ENCODE peak calls at places on chromosomes 16 and 17, in four cellular contexts. One of them, this sample, is unnamed.

GRCh38 chr17:42251115-42251514 is 25.1 kb downstream of the STAT5B start:
- DNase-seq in mucosa of gallbladder: no peak
- DNase-seq in OCI-M1: peak
- DNase-seq in naive thymus-derived CD4-positive, alpha-beta T cell: no peak
- DNase-seq in this sample: peak

GRCh38 chr16:12459401-12459791 is 344.3 kb downstream of the CPPED1 start:
- DNase-seq in mucosa of gallbladder: peak
- DNase-seq in OCI-M1: peak
- DNase-seq in naive thymus-derived CD4-positive, alpha-beta T cell: no peak
- DNase-seq in this sample: no peak

GRCh38 chr17:5877948-5878347 is 192.2 kb upstream of the WSCD1 start:
- DNase-seq in mucosa of gallbladder: no peak
- DNase-seq in OCI-M1: no peak
- DNase-seq in naive thymus-derived CD4-positive, alpha-beta T cell: no peak
- DNase-seq in this sample: no peak

GRCh38 chr17:82152556-82153294 is 54.7 kb upstream of the FASN start:
- DNase-seq in mucosa of gallbladder: peak
- DNase-seq in OCI-M1: no peak
- DNase-seq in naive thymus-derived CD4-positive, alpha-beta T cell: no peak
- DNase-seq in this sample: no peak

GRCh38 chr17:44906010-44906646 is 6.9 kb upstream of the EFTUD2 start:
- DNase-seq in mucosa of gallbladder: no peak
- DNase-seq in OCI-M1: peak
- DNase-seq in naive thymus-derived CD4-positive, alpha-beta T cell: no peak
- DNase-seq in this sample: peak

GRCh38 chr17:13600475-13601316 is 1.0 kb downstream of the HS3ST3A1 start:
- DNase-seq in mucosa of gallbladder: no peak
- DNase-seq in OCI-M1: no peak
- DNase-seq in naive thymus-derived CD4-positive, alpha-beta T cell: no peak
- DNase-seq in this sample: no peak

GRCh38 chr17:5019475-5019956 is 15.7 kb downstream of the SLC52A1 start:
- DNase-seq in mucosa of gallbladder: no peak
- DNase-seq in OCI-M1: peak
- DNase-seq in naive thymus-derived CD4-positive, alpha-beta T cell: peak
- DNase-seq in this sample: peak

GRCh38 chr16:68778551-68779231 is 41.6 kb downstream of the CDH1 start:
- DNase-seq in mucosa of gallbladder: peak
- DNase-seq in OCI-M1: peak
- DNase-seq in naive thymus-derived CD4-positive, alpha-beta T cell: no peak
- DNase-seq in this sample: peak

GRCh38 chr17:48478224-48479013 is 48.4 kb upstream of the SKAP1 start:
- DNase-seq in mucosa of gallbladder: no peak
- DNase-seq in OCI-M1: peak
- DNase-seq in naive thymus-derived CD4-positive, alpha-beta T cell: no peak
- DNase-seq in this sample: no peak

GRCh38 chr17:75645501-75645888 is 12.3 kb downstream of the SMIM5 start:
- DNase-seq in mucosa of gallbladder: peak
- DNase-seq in OCI-M1: no peak
- DNase-seq in naive thymus-derived CD4-positive, alpha-beta T cell: no peak
- DNase-seq in this sample: peak

GRCh38 chr16:14362774-14363371 is 267.2 kb downstream of the PARN start:
- DNase-seq in mucosa of gallbladder: no peak
- DNase-seq in OCI-M1: no peak
- DNase-seq in naive thymus-derived CD4-positive, alpha-beta T cell: no peak
- DNase-seq in this sample: no peak

GRCh38 chr17:72985882-72986720 is 106.4 kb downstream of the SLC39A11 start:
- DNase-seq in mucosa of gallbladder: peak
- DNase-seq in OCI-M1: peak
- DNase-seq in naive thymus-derived CD4-positive, alpha-beta T cell: peak
- DNase-seq in this sample: peak

GRCh38 chr16:66224636-66225035 is 141.9 kb upstream of the CDH5 start:
- DNase-seq in mucosa of gallbladder: no peak
- DNase-seq in OCI-M1: no peak
- DNase-seq in naive thymus-derived CD4-positive, alpha-beta T cell: no peak
- DNase-seq in this sample: no peak

GRCh38 chr17:28811594-28812135 is 30.9 kb downstream of the FAM222B start:
- DNase-seq in mucosa of gallbladder: peak
- DNase-seq in OCI-M1: peak
- DNase-seq in naive thymus-derived CD4-positive, alpha-beta T cell: no peak
- DNase-seq in this sample: peak

GRCh38 chr16:17431904-17432625 is 38.7 kb downstream of the XYLT1 start:
- DNase-seq in mucosa of gallbladder: no peak
- DNase-seq in OCI-M1: no peak
- DNase-seq in naive thymus-derived CD4-positive, alpha-beta T cell: no peak
- DNase-seq in this sample: no peak

GRCh38 chr17:32878211-32878610 is 1.3 kb upstream of the MYO1D start:
- DNase-seq in mucosa of gallbladder: peak
- DNase-seq in OCI-M1: no peak
- DNase-seq in naive thymus-derived CD4-positive, alpha-beta T cell: no peak
- DNase-seq in this sample: peak

GRCh38 chr17:19418312-19418992 is 7.4 kb downstream of the RNF112 start:
- DNase-seq in mucosa of gallbladder: peak
- DNase-seq in OCI-M1: peak
- DNase-seq in naive thymus-derived CD4-positive, alpha-beta T cell: no peak
- DNase-seq in this sample: peak

GRCh38 chr17:37131064-37131463 is 182.3 kb downstream of the AATF start:
- DNase-seq in mucosa of gallbladder: no peak
- DNase-seq in OCI-M1: no peak
- DNase-seq in naive thymus-derived CD4-positive, alpha-beta T cell: no peak
- DNase-seq in this sample: no peak

GRCh38 chr17:76735006-76735405 is 2.1 kb downstream of the SRSF2 start:
- DNase-seq in mucosa of gallbladder: no peak
- DNase-seq in OCI-M1: peak
- DNase-seq in naive thymus-derived CD4-positive, alpha-beta T cell: no peak
- DNase-seq in this sample: peak

GRCh38 chr16:15490123-15490711 is 55.8 kb downstream of the BMERB1 start:
- DNase-seq in mucosa of gallbladder: no peak
- DNase-seq in OCI-M1: no peak
- DNase-seq in naive thymus-derived CD4-positive, alpha-beta T cell: no peak
- DNase-seq in this sample: no peak

GRCh38 chr17:77619851-77620250 is 338.7 kb upstream of the TNRC6C start:
- DNase-seq in mucosa of gallbladder: no peak
- DNase-seq in OCI-M1: no peak
- DNase-seq in naive thymus-derived CD4-positive, alpha-beta T cell: no peak
- DNase-seq in this sample: peak

GRCh38 chr17:79945591-79946255 is 89.9 kb downstream of the TBC1D16 start:
- DNase-seq in mucosa of gallbladder: no peak
- DNase-seq in OCI-M1: no peak
- DNase-seq in naive thymus-derived CD4-positive, alpha-beta T cell: no peak
- DNase-seq in this sample: no peak

GRCh38 chr17:41724476-41725030 is 9.9 kb downstream of the HAP1 start:
- DNase-seq in mucosa of gallbladder: no peak
- DNase-seq in OCI-M1: no peak
- DNase-seq in naive thymus-derived CD4-positive, alpha-beta T cell: no peak
- DNase-seq in this sample: no peak

GRCh38 chr17:32253117-32253611 is 12.5 kb upstream of the RHBDL3 start:
- DNase-seq in mucosa of gallbladder: peak
- DNase-seq in OCI-M1: peak
- DNase-seq in naive thymus-derived CD4-positive, alpha-beta T cell: peak
- DNase-seq in this sample: peak

GRCh38 chr16:56319391-56319790 is 106.0 kb downstream of the AMFR start:
- DNase-seq in mucosa of gallbladder: no peak
- DNase-seq in OCI-M1: no peak
- DNase-seq in naive thymus-derived CD4-positive, alpha-beta T cell: no peak
- DNase-seq in this sample: no peak

GRCh38 chr17:83053779-83054451 is 25.5 kb upstream of the METRNL start:
- DNase-seq in mucosa of gallbladder: peak
- DNase-seq in OCI-M1: no peak
- DNase-seq in naive thymus-derived CD4-positive, alpha-beta T cell: no peak
- DNase-seq in this sample: no peak

GRCh38 chr16:48158296-48158695 is 2.5 kb upstream of the ABCC12 start:
- DNase-seq in mucosa of gallbladder: no peak
- DNase-seq in OCI-M1: no peak
- DNase-seq in naive thymus-derived CD4-positive, alpha-beta T cell: no peak
- DNase-seq in this sample: peak

GRCh38 chr17:2076461-2076984 is 21.6 kb downstream of the HIC1 start:
- DNase-seq in mucosa of gallbladder: no peak
- DNase-seq in OCI-M1: no peak
- DNase-seq in naive thymus-derived CD4-positive, alpha-beta T cell: no peak
- DNase-seq in this sample: no peak

GRCh38 chr17:80071116-80071980 is 30.0 kb upstream of the GAA start:
- DNase-seq in mucosa of gallbladder: peak
- DNase-seq in OCI-M1: peak
- DNase-seq in naive thymus-derived CD4-positive, alpha-beta T cell: no peak
- DNase-seq in this sample: no peak

This sample was measured in MCF 10A.